ENCODE peak calls at places on chromosomes 4 and X, in four cellular contexts. One of them, this sample, is unnamed.

GRCh38 chr4:2303686-2304320 is 41.9 kb upstream of the MXD4 start:
- DNase-seq in non-pigmented ciliary epithelial cell: no peak
- DNase-seq in fibroblast of mammary gland: no peak
- DNase-seq in IMR-90: no peak
- DNase-seq in this sample: no peak

GRCh38 chr4:159137176-159137575 is 34.3 kb downstream of the RAPGEF2 start:
- DNase-seq in non-pigmented ciliary epithelial cell: no peak
- DNase-seq in fibroblast of mammary gland: no peak
- DNase-seq in IMR-90: no peak
- DNase-seq in this sample: no peak

GRCh38 chr4:21802406-21802805 is 146.2 kb downstream of the KCNIP4 start:
- DNase-seq in non-pigmented ciliary epithelial cell: peak; percentile 67
- DNase-seq in fibroblast of mammary gland: peak; percentile 45
- DNase-seq in IMR-90: no peak
- DNase-seq in this sample: peak; percentile 69

GRCh38 chr4:111943796-111944203 is 201.5 kb upstream of the FAM241A start:
- DNase-seq in non-pigmented ciliary epithelial cell: no peak
- DNase-seq in fibroblast of mammary gland: peak; percentile 59
- DNase-seq in IMR-90: no peak
- DNase-seq in this sample: peak; percentile 73

GRCh38 chrX:118373538-118373937 is 27.6 kb downstream of the WDR44 start:
- DNase-seq in non-pigmented ciliary epithelial cell: no peak
- DNase-seq in fibroblast of mammary gland: no peak
- DNase-seq in IMR-90: no peak
- DNase-seq in this sample: peak; percentile 33

GRCh38 chr4:3016839-3017410 is 53.6 kb downstream of the GRK4 start:
- DNase-seq in non-pigmented ciliary epithelial cell: no peak
- DNase-seq in fibroblast of mammary gland: no peak
- DNase-seq in IMR-90: no peak
- DNase-seq in this sample: no peak

GRCh38 chrX:119067023-119067739 is 5.6 kb upstream of the CT47C1 start:
- DNase-seq in non-pigmented ciliary epithelial cell: no peak
- DNase-seq in fibroblast of mammary gland: peak; percentile 66
- DNase-seq in IMR-90: peak; percentile 49
- DNase-seq in this sample: peak; percentile 80

GRCh38 chr4:140116442-140117104 is 37.4 kb downstream of the MAML3 start:
- DNase-seq in non-pigmented ciliary epithelial cell: no peak
- DNase-seq in fibroblast of mammary gland: no peak
- DNase-seq in IMR-90: peak; percentile 54
- DNase-seq in this sample: peak; percentile 52

GRCh38 chrX:101658661-101659477 is 781 bp downstream of the ARMCX2 start:
- DNase-seq in non-pigmented ciliary epithelial cell: no peak
- DNase-seq in fibroblast of mammary gland: peak; percentile 36
- DNase-seq in IMR-90: peak; percentile 40
- DNase-seq in this sample: peak; percentile 76

GRCh38 chr4:120207021-120207420 is 140.4 kb upstream of the MAD2L1 start:
- DNase-seq in non-pigmented ciliary epithelial cell: no peak
- DNase-seq in fibroblast of mammary gland: no peak
- DNase-seq in IMR-90: no peak
- DNase-seq in this sample: no peak

GRCh38 chrX:124347242-124347641 is 879 bp downstream of the SH2D1A start:
- DNase-seq in non-pigmented ciliary epithelial cell: no peak
- DNase-seq in fibroblast of mammary gland: no peak
- DNase-seq in IMR-90: no peak
- DNase-seq in this sample: no peak

GRCh38 chrX:51456246-51456645 is 40.1 kb downstream of the NUDT11 start:
- DNase-seq in non-pigmented ciliary epithelial cell: no peak
- DNase-seq in fibroblast of mammary gland: no peak
- DNase-seq in IMR-90: no peak
- DNase-seq in this sample: no peak

GRCh38 chr4:144449623-144450022 is 196.3 kb upstream of the HHIP start:
- DNase-seq in non-pigmented ciliary epithelial cell: no peak
- DNase-seq in fibroblast of mammary gland: peak; percentile 72
- DNase-seq in IMR-90: no peak
- DNase-seq in this sample: peak; percentile 44

GRCh38 chrX:134670241-134670811 is 12.1 kb upstream of the PLAC1 start:
- DNase-seq in non-pigmented ciliary epithelial cell: peak; percentile 36
- DNase-seq in fibroblast of mammary gland: peak; percentile 64
- DNase-seq in IMR-90: peak; percentile 83
- DNase-seq in this sample: peak; percentile 84

GRCh38 chr4:77286906-77287305 is 129.9 kb downstream of the CCNG2 start:
- DNase-seq in non-pigmented ciliary epithelial cell: no peak
- DNase-seq in fibroblast of mammary gland: no peak
- DNase-seq in IMR-90: no peak
- DNase-seq in this sample: no peak

GRCh38 chr4:185775792-185776555 is 36.0 kb downstream of the SORBS2 start:
- DNase-seq in non-pigmented ciliary epithelial cell: no peak
- DNase-seq in fibroblast of mammary gland: no peak
- DNase-seq in IMR-90: peak; percentile 22
- DNase-seq in this sample: peak; percentile 55

GRCh38 chr4:164412246-164412645 is 341.7 kb upstream of the SMIM31 start:
- DNase-seq in non-pigmented ciliary epithelial cell: no peak
- DNase-seq in fibroblast of mammary gland: no peak
- DNase-seq in IMR-90: no peak
- DNase-seq in this sample: no peak

GRCh38 chrX:65517923-65518322 is 16.7 kb downstream of the LAS1L start:
- DNase-seq in non-pigmented ciliary epithelial cell: no peak
- DNase-seq in fibroblast of mammary gland: no peak
- DNase-seq in IMR-90: no peak
- DNase-seq in this sample: no peak

GRCh38 chr4:107519057-107519456 is 201.0 kb downstream of the PAPSS1 start:
- DNase-seq in non-pigmented ciliary epithelial cell: peak; percentile 3
- DNase-seq in fibroblast of mammary gland: peak; percentile 41
- DNase-seq in IMR-90: peak; percentile 5
- DNase-seq in this sample: peak; percentile 50

GRCh38 chr4:5927116-5927515 is 34.2 kb upstream of the CRMP1 start:
- DNase-seq in non-pigmented ciliary epithelial cell: no peak
- DNase-seq in fibroblast of mammary gland: no peak
- DNase-seq in IMR-90: no peak
- DNase-seq in this sample: no peak

GRCh38 chrX:85111347-85111746 is 107.7 kb downstream of the APOOL start:
- DNase-seq in non-pigmented ciliary epithelial cell: no peak
- DNase-seq in fibroblast of mammary gland: peak; percentile 22
- DNase-seq in IMR-90: peak; percentile 5
- DNase-seq in this sample: peak; percentile 31

GRCh38 chr4:14345356-14345775 is 656.9 kb upstream of the CPEB2 start:
- DNase-seq in non-pigmented ciliary epithelial cell: peak; percentile 28
- DNase-seq in fibroblast of mammary gland: peak; percentile 77
- DNase-seq in IMR-90: peak; percentile 66
- DNase-seq in this sample: peak; percentile 65

GRCh38 chr4:6768539-6768905 is 14.0 kb upstream of the KIAA0232 start:
- DNase-seq in non-pigmented ciliary epithelial cell: no peak
- DNase-seq in fibroblast of mammary gland: peak; percentile 52
- DNase-seq in IMR-90: peak; percentile 37
- DNase-seq in this sample: peak; percentile 87

GRCh38 chr4:102501176-102501634 is at the start of gene NFKB1:
- DNase-seq in non-pigmented ciliary epithelial cell: peak; percentile 37
- DNase-seq in fibroblast of mammary gland: peak; percentile 77
- DNase-seq in IMR-90: peak; percentile 89
- DNase-seq in this sample: peak; percentile 84

GRCh38 chr4:16461362-16461761 is 235.1 kb upstream of the TAPT1 start:
- DNase-seq in non-pigmented ciliary epithelial cell: no peak
- DNase-seq in fibroblast of mammary gland: peak; percentile 10
- DNase-seq in IMR-90: no peak
- DNase-seq in this sample: peak; percentile 46

GRCh38 chr4:124304936-124305335 is 407.6 kb downstream of the ANKRD50 start:
- DNase-seq in non-pigmented ciliary epithelial cell: no peak
- DNase-seq in fibroblast of mammary gland: peak; percentile 11
- DNase-seq in IMR-90: no peak
- DNase-seq in this sample: no peak

GRCh38 chr4:113869743-113870375 is 108.3 kb upstream of the CAMK2D start:
- DNase-seq in non-pigmented ciliary epithelial cell: no peak
- DNase-seq in fibroblast of mammary gland: peak; percentile 61
- DNase-seq in IMR-90: peak; percentile 74
- DNase-seq in this sample: peak; percentile 60

GRCh38 chr4:72112514-72113156 is 80.8 kb downstream of the NPFFR2 start:
- DNase-seq in non-pigmented ciliary epithelial cell: peak; percentile 86
- DNase-seq in fibroblast of mammary gland: peak; percentile 91
- DNase-seq in IMR-90: peak; percentile 76
- DNase-seq in this sample: peak; percentile 70

GRCh38 chr4:142582340-142582739 is 263.8 kb downstream of the INPP4B start:
- DNase-seq in non-pigmented ciliary epithelial cell: no peak
- DNase-seq in fibroblast of mammary gland: no peak
- DNase-seq in IMR-90: no peak
- DNase-seq in this sample: peak; percentile 7

GRCh38 chr4:55297346-55297745 is 48.7 kb upstream of the SRD5A3 start:
- DNase-seq in non-pigmented ciliary epithelial cell: no peak
- DNase-seq in fibroblast of mammary gland: peak; percentile 20
- DNase-seq in IMR-90: peak; percentile 5
- DNase-seq in this sample: no peak

This sample was measured in GM23248.